ENCODE peak calls at places on chromosomes 7 and 10, in four cellular contexts. One of them, this sample, is unnamed. For H3K4me1, the result is how much of the 10 kb centered on the place peaks cover.

GRCh38 chr7:151658778-151659177 is 139.1 kb upstream of the RHEB start:
- DNase-seq in Peyer's patch: no peak
- DNase-seq in transverse colon: no peak
- DNase-seq in OCI-LY7: no peak
- DNase-seq in this sample: no peak

GRCh38 chr10:33066558-33067236 is 108.7 kb upstream of the ITGB1 start:
- DNase-seq in transverse colon: no peak
- DNase-seq in Peyer's patch: no peak
- DNase-seq in OCI-LY7: no peak
- DNase-seq in this sample: no peak

GRCh38 chr10:100007239-100008141 is 2.3 kb downstream of the DNMBP start:
- DNase-seq in Peyer's patch: no peak
- DNase-seq in transverse colon: no peak
- DNase-seq in OCI-LY7: peak
- DNase-seq in this sample: no peak

GRCh38 chr7:55792048-55792447 is 70.5 kb downstream of the SEPTIN14 start:
- DNase-seq in transverse colon: no peak
- DNase-seq in OCI-LY7: no peak
- DNase-seq in Peyer's patch: no peak
- DNase-seq in this sample: no peak

GRCh38 chr10:88408111-88408510 is 175.0 kb downstream of the RNLS start:
- DNase-seq in transverse colon: no peak
- DNase-seq in OCI-LY7: no peak
- DNase-seq in Peyer's patch: no peak
- DNase-seq in this sample: no peak

GRCh38 chr10:49398000-49398861 is 2.3 kb upstream of the DRGX start:
- DNase-seq in OCI-LY7: no peak
- DNase-seq in transverse colon: peak
- DNase-seq in Peyer's patch: no peak
- DNase-seq in this sample: peak

GRCh38 chr7:157389951-157390730 is 53.3 kb downstream of the DNAJB6 start:
- DNase-seq in OCI-LY7: no peak
- DNase-seq in Peyer's patch: peak
- DNase-seq in transverse colon: no peak
- DNase-seq in this sample: no peak

GRCh38 chr7:49791089-49791741 is 17.8 kb downstream of the VWC2 start:
- DNase-seq in transverse colon: peak
- DNase-seq in OCI-LY7: peak
- DNase-seq in Peyer's patch: no peak
- DNase-seq in this sample: peak

GRCh38 chr7:158077441-158077840 is 510.2 kb downstream of the PTPRN2 start:
- DNase-seq in transverse colon: no peak
- DNase-seq in Peyer's patch: no peak
- DNase-seq in OCI-LY7: no peak
- DNase-seq in this sample: no peak

GRCh38 chr7:92192326-92192725 is 13.4 kb upstream of the LRRD1 start:
- DNase-seq in OCI-LY7: no peak
- DNase-seq in transverse colon: no peak
- DNase-seq in Peyer's patch: no peak
- DNase-seq in this sample: no peak

GRCh38 chr10:62813981-62814380 is 2.2 kb downstream of the EGR2 start:
- DNase-seq in Peyer's patch: no peak
- DNase-seq in OCI-LY7: no peak
- DNase-seq in transverse colon: no peak
- DNase-seq in this sample: no peak

GRCh38 chr7:8500286-8500685 is 66.9 kb downstream of the NXPH1 start:
- DNase-seq in Peyer's patch: no peak
- DNase-seq in transverse colon: no peak
- DNase-seq in OCI-LY7: no peak
- DNase-seq in this sample: no peak

GRCh38 chr10:91088300-91089140 is 131.9 kb upstream of the PCGF5 start:
- DNase-seq in transverse colon: no peak
- DNase-seq in OCI-LY7: peak
- DNase-seq in Peyer's patch: no peak
- DNase-seq in this sample: no peak

GRCh38 chr7:132090444-132090843 is 485.8 kb downstream of the PLXNA4 start:
- DNase-seq in Peyer's patch: no peak
- DNase-seq in OCI-LY7: no peak
- DNase-seq in transverse colon: no peak
- DNase-seq in this sample: no peak

GRCh38 chr10:123995461-123996131 is 97.8 kb downstream of the CHST15 start:
- DNase-seq in Peyer's patch: peak
- DNase-seq in transverse colon: peak
- DNase-seq in OCI-LY7: peak
- DNase-seq in this sample: peak

GRCh38 chr7:106165328-106165727 is 53.2 kb upstream of the SYPL1 start:
- DNase-seq in OCI-LY7: no peak
- DNase-seq in Peyer's patch: no peak
- DNase-seq in transverse colon: no peak
- DNase-seq in this sample: no peak

GRCh38 chr10:127150136-127150535 is 46.3 kb downstream of the INSYN2A start:
- DNase-seq in transverse colon: no peak
- DNase-seq in Peyer's patch: no peak
- DNase-seq in OCI-LY7: no peak
- DNase-seq in this sample: no peak

GRCh38 chr10:124225468-124226270 is 132.3 kb upstream of the CHST15 start:
- DNase-seq in transverse colon: no peak
- DNase-seq in OCI-LY7: peak
- DNase-seq in Peyer's patch: no peak
- DNase-seq in this sample: no peak

GRCh38 chr10:119153041-119153440 is 12.5 kb downstream of the SFXN4 start:
- DNase-seq in Peyer's patch: no peak
- DNase-seq in transverse colon: no peak
- DNase-seq in OCI-LY7: no peak
- DNase-seq in this sample: no peak

GRCh38 chr7:34552502-34552901 is 105.5 kb upstream of the NPSR1 start:
- DNase-seq in Peyer's patch: no peak
- DNase-seq in transverse colon: no peak
- DNase-seq in OCI-LY7: no peak
- DNase-seq in this sample: no peak

GRCh38 chr7:53812135-53812534 is 730.0 kb upstream of the VSTM2A start:
- DNase-seq in OCI-LY7: no peak
- DNase-seq in transverse colon: no peak
- DNase-seq in Peyer's patch: no peak
- DNase-seq in this sample: no peak

GRCh38 chr7:152180048-152180447 is 154.6 kb downstream of the GALNT11 start:
- DNase-seq in Peyer's patch: no peak
- DNase-seq in OCI-LY7: no peak
- DNase-seq in transverse colon: no peak
- DNase-seq in this sample: no peak

GRCh38 chr7:43649755-43650274 is 66.9 kb downstream of the STK17A start:
- DNase-seq in Peyer's patch: peak
- DNase-seq in OCI-LY7: peak
- DNase-seq in transverse colon: peak
- DNase-seq in this sample: no peak

GRCh38 chr7:25847331-25848070 is 304.5 kb upstream of the NFE2L3 start:
- DNase-seq in transverse colon: no peak
- DNase-seq in OCI-LY7: no peak
- DNase-seq in Peyer's patch: no peak
- DNase-seq in this sample: no peak

GRCh38 chr10:126924915-126925300 is 19.7 kb downstream of the DOCK1 start:
- DNase-seq in transverse colon: no peak
- DNase-seq in OCI-LY7: no peak
- DNase-seq in Peyer's patch: no peak
- DNase-seq in this sample: no peak

GRCh38 chr7:158765020-158765419 is 60.4 kb upstream of the NCAPG2 start:
- DNase-seq in OCI-LY7: no peak
- DNase-seq in Peyer's patch: no peak
- DNase-seq in transverse colon: no peak
- DNase-seq in this sample: no peak

GRCh38 chr10:79027147-79028055 is 41.4 kb upstream of the ZMIZ1 start:
- DNase-seq in OCI-LY7: no peak
- DNase-seq in Peyer's patch: no peak
- DNase-seq in transverse colon: no peak
- DNase-seq in this sample: no peak
- H3K4me1 ChIP-seq in OCI-LY7: under half
- H3K4me1 ChIP-seq in Peyer's patch: under half
- H3K4me1 ChIP-seq in transverse colon: under half
- H3K4me1 ChIP-seq in this sample: under half

DNA sequence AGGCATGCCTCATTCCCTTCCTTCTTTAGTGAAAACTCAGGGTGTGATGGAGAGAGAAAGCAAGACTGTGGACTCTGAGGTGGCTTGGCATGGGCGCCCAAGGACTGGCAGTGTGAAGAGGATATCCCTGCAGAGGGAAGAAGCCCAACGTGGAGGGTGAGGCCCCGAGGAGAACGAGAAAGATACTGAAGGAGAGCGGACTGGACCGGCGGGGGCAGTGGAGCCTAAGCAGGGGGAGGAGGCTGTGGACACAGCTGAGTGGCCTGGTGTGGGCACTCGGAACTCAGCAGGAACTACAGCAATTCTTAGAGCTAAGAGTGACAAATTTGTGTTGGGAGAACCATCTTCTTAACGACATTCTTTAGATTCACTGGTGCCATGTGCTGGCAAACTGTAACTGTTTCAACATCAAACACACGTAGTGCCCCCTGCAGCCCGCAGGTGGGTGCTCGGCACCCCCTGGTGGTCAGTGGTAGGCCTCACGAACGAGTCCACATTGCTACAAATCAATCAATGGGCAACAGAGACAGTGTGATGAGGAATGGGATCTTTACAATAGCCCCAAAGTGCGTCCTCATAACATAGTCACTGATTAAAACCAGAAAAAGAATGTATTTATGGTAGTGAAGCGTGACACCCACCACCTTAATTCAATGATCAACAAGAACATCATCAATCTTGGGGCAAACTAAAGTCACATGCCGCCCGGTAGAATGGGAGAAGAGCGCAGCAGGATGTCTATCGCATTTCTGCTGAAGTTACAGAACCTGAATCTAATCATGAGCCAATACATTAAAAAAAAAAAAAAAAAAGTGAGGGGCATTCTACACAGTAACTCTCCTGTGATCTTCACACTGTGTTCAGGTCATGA is 2.0 kb upstream of the SFTPA1 start:
- DNase-seq in Peyer's patch: no peak
- DNase-seq in OCI-LY7: peak
- DNase-seq in transverse colon: peak
- DNase-seq in this sample: peak
- TF ChIP-seq CTCF in Peyer's patch: peak
- TF ChIP-seq CTCF in OCI-LY7: peak
- TF ChIP-seq CTCF in transverse colon: peak
- TF ChIP-seq CTCF in this sample: peak

GRCh38 chr7:932651-932975 is 21.9 kb downstream of the ADAP1 start:
- DNase-seq in OCI-LY7: no peak
- DNase-seq in Peyer's patch: peak
- DNase-seq in transverse colon: no peak
- DNase-seq in this sample: no peak

GRCh38 chr7:937851-938484 is 16.5 kb downstream of the ADAP1 start:
- DNase-seq in OCI-LY7: no peak
- DNase-seq in transverse colon: peak
- DNase-seq in Peyer's patch: peak
- DNase-seq in this sample: no peak

GRCh38 chr7:934469-935320 is 19.8 kb downstream of the ADAP1 start:
- DNase-seq in OCI-LY7: no peak
- DNase-seq in transverse colon: peak
- DNase-seq in Peyer's patch: peak
- DNase-seq in this sample: no peak

GRCh38 chr7:936131-937054 is 18.1 kb downstream of the ADAP1 start:
- DNase-seq in transverse colon: peak
- DNase-seq in Peyer's patch: peak
- DNase-seq in OCI-LY7: no peak
- DNase-seq in this sample: no peak

GRCh38 chr7:935321-936130 is 19.0 kb downstream of the ADAP1 start:
- DNase-seq in transverse colon: peak
- DNase-seq in Peyer's patch: peak
- DNase-seq in OCI-LY7: no peak
- DNase-seq in this sample: no peak
- H3K4me1 ChIP-seq in transverse colon: under half
- H3K4me1 ChIP-seq in Peyer's patch: under half
- H3K4me1 ChIP-seq in OCI-LY7: under half
- H3K4me1 ChIP-seq in this sample: under half

GRCh38 chr7:98730331-98730730 is 113.2 kb downstream of the NPTX2 start:
- DNase-seq in transverse colon: no peak
- DNase-seq in Peyer's patch: no peak
- DNase-seq in OCI-LY7: no peak
- DNase-seq in this sample: no peak

GRCh38 chr7:98735801-98736200 is 118.7 kb downstream of the NPTX2 start:
- DNase-seq in transverse colon: no peak
- DNase-seq in Peyer's patch: no peak
- DNase-seq in OCI-LY7: no peak
- DNase-seq in this sample: no peak

GRCh38 chr7:98731651-98732050 is 114.6 kb downstream of the NPTX2 start:
- DNase-seq in OCI-LY7: no peak
- DNase-seq in transverse colon: no peak
- DNase-seq in Peyer's patch: no peak
- DNase-seq in this sample: no peak

GRCh38 chr7:98737176-98737575 is 120.1 kb downstream of the NPTX2 start:
- DNase-seq in Peyer's patch: no peak
- DNase-seq in OCI-LY7: no peak
- DNase-seq in transverse colon: no peak
- DNase-seq in this sample: no peak

GRCh38 chr7:98733036-98733435 is 116.0 kb downstream of the NPTX2 start:
- DNase-seq in OCI-LY7: peak
- DNase-seq in Peyer's patch: peak
- DNase-seq in transverse colon: peak
- DNase-seq in this sample: peak
- TF ChIP-seq CTCF in OCI-LY7: peak
- TF ChIP-seq CTCF in Peyer's patch: peak
- TF ChIP-seq CTCF in transverse colon: peak
- TF ChIP-seq CTCF in this sample: peak

GRCh38 chr10:110724116-110724701 is 80.1 kb downstream of the RBM20 start:
- DNase-seq in transverse colon: no peak
- DNase-seq in OCI-LY7: peak
- DNase-seq in Peyer's patch: no peak
- DNase-seq in this sample: no peak
- H3K4me1 ChIP-seq in transverse colon: under half
- H3K4me1 ChIP-seq in OCI-LY7: half or more
- H3K4me1 ChIP-seq in Peyer's patch: under half
- H3K4me1 ChIP-seq in this sample: under half

GRCh38 chr10:15859865-15860691 is at the start of gene MINDY3:
- DNase-seq in Peyer's patch: peak
- DNase-seq in transverse colon: peak
- DNase-seq in OCI-LY7: peak
- DNase-seq in this sample: peak
- TF ChIP-seq CTCF in Peyer's patch: no peak
- TF ChIP-seq CTCF in transverse colon: no peak
- TF ChIP-seq CTCF in OCI-LY7: no peak
- TF ChIP-seq CTCF in this sample: no peak

GRCh38 chr7:23334482-23335056 is 35.4 kb downstream of the MALSU1 start:
- DNase-seq in transverse colon: no peak
- DNase-seq in Peyer's patch: no peak
- DNase-seq in OCI-LY7: no peak
- DNase-seq in this sample: no peak
- H3K4me1 ChIP-seq in transverse colon: under half
- H3K4me1 ChIP-seq in Peyer's patch: under half
- H3K4me1 ChIP-seq in OCI-LY7: under half
- H3K4me1 ChIP-seq in this sample: under half